ENCODE peak calls at places on chromosomes 7 and 10, in eight cellular contexts. U, O, C, K, E, J, H and R are unnamed samples. For H3K4me1, the result is how much of the 10 kb centered on the place peaks cover.

GRCh38 chr7:22622386-22622785 is 104.6 kb upstream of the IL6 start:
- DNase-seq in O (no peak), K (no peak), C (no peak), H (no peak), E (no peak), U (no peak), J (no peak), R (no peak)

GRCh38 chr7:47635091-47636090 is 53.5 kb upstream of the TNS3 start:
- DNase-seq in U (no peak), J (peak), K (no peak), C (no peak), H (peak), O (peak), E (peak), R (no peak)

GRCh38 chr7:43612128-43612527 is 29.2 kb downstream of the STK17A start:
- DNase-seq in K (no peak), E (no peak), C (no peak), O (no peak), H (no peak), U (no peak), J (no peak), R (no peak)

GRCh38 chr10:32409741-32410140 is 36.2 kb upstream of the CCDC7 start:
- DNase-seq in O (no peak), C (no peak), U (no peak), E (no peak), J (no peak), K (no peak), H (no peak), R (no peak)

GRCh38 chr10:26486304-26486703 is 48.2 kb downstream of the APBB1IP start:
- DNase-seq in O (no peak), H (no peak), U (no peak), E (no peak), J (no peak), C (peak), K (no peak), R (no peak)

GRCh38 chr7:126569402-126569801 is 683.3 kb downstream of the GRM8 start:
- DNase-seq in O (no peak), J (no peak), K (no peak), E (no peak), C (no peak), H (no peak), U (no peak), R (no peak)

GRCh38 chr10:121819049-121819448 is 108.8 kb downstream of the ATE1 start:
- DNase-seq in O (no peak), J (no peak), H (no peak), E (no peak), C (no peak), K (no peak), U (no peak), R (no peak)

GRCh38 chr7:133517766-133518165 is 264.9 kb downstream of the EXOC4 start:
- DNase-seq in O (no peak), U (no peak), J (no peak), H (no peak), E (no peak), C (no peak), K (no peak), R (no peak)

GRCh38 chr10:35607475-35608316 is 2.6 kb downstream of the GJD4 start:
- DNase-seq in K (no peak), U (no peak), J (peak), C (no peak), E (no peak), H (no peak), O (no peak), R (peak)

DNA sequence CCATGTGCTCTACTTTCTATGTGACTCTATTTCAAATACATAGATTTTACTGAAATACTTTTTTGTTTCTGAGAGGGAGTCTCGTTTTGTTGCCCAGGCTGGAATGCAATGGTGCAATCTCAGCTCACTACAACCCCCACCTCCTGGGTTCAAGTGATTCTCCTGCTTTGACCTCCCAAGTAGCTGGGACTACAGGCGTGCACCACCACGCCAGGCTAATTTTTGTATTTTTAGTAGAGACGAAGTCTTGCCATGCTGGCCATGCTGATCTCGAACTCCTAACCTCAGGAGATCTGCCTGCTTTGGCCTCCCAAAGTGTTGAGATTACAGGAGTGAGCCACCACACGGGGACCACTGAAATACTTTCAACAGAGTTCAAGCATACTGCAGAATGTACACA is 3.5 kb downstream of the IDI1 start:
- DNase-seq in U (no peak), O (no peak), J (no peak), E (no peak), K (no peak), H (no peak), C (no peak), R (no peak)
- H3K27ac ChIP-seq in U (peak), O (no peak), J (no peak), E (no peak), K (peak), H (no peak), C (no peak), R (peak)

GRCh38 chr10:125683821-125684220 is 858 bp upstream of the TEX36 start:
- DNase-seq in J (no peak), H (no peak), C (no peak), E (no peak), U (no peak), K (no peak), O (no peak), R (no peak)

GRCh38 chr10:125684583-125684982 is 1.6 kb upstream of the TEX36 start:
- DNase-seq in U (no peak), J (no peak), E (no peak), O (no peak), C (no peak), H (no peak), K (no peak), R (no peak)

GRCh38 chr10:125687507-125688185 is 4.7 kb upstream of the TEX36 start:
- DNase-seq in E (no peak), U (no peak), K (no peak), H (no peak), O (no peak), C (no peak), J (no peak), R (no peak)

GRCh38 chr10:125679436-125679835 is 3.5 kb downstream of the TEX36 start:
- DNase-seq in U (no peak), C (no peak), O (no peak), J (no peak), H (no peak), K (no peak), E (no peak), R (no peak)

GRCh38 chr10:125683063-125683462 is at the start of gene TEX36:
- DNase-seq in J (no peak), E (no peak), H (no peak), K (no peak), U (no peak), C (no peak), O (no peak), R (no peak)
- H3K4me1 ChIP-seq in J (under half), E (under half), H (under half), K (under half), U (under half), C (under half), O (under half), R (under half)

GRCh38 chr10:6119423-6119822 is 30.6 kb downstream of the RBM17 start:
- DNase-seq in O (no peak), K (no peak), E (no peak), U (no peak), H (no peak), J (no peak), C (no peak), R (no peak)
- H3K27ac ChIP-seq in O (no peak), K (no peak), E (no peak), U (no peak), H (no peak), J (no peak), C (no peak), R (no peak)

DNA sequence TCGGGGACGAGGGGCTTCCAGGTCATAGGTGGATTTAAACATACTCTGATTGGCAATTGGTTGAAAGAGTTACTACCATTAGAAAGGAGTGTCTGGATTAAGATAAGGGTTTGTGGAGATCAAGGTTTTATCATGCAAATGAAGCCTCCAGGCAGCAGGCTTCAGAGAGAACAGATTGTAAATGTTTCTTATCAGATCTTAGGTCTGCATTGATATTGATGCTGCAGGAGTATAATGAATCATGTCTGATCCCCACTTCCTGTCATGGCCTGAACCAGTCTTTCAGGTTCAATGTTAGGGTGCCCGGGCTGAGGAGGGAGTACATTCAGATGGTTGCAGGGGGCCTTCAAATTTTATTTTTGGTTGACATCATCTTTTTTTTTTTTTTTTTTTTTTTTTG is 51.4 kb downstream of the SH3PXD2A start:
- DNase-seq in U (no peak), K (no peak), C (no peak), E (no peak), O (no peak), J (no peak), H (no peak), R (no peak)
- H3K4me1 ChIP-seq in U (under half), K (under half), C (under half), E (under half), O (under half), J (under half), H (under half), R (under half)

GRCh38 chr10:24484771-24485170 is 238.9 kb downstream of the ARHGAP21 start:
- DNase-seq in J (no peak), C (no peak), O (no peak), H (no peak), U (no peak), K (no peak), E (no peak), R (no peak)
- H3K27ac ChIP-seq in J (no peak), C (no peak), O (peak), H (peak), U (peak), K (no peak), E (no peak), R (no peak)

GRCh38 chr10:7484456-7485266 is 73.8 kb upstream of the SFMBT2 start:
- DNase-seq in O (no peak), C (no peak), J (no peak), E (no peak), H (no peak), U (no peak), K (no peak), R (no peak)

GRCh38 chr10:7485267-7485601 is 74.4 kb upstream of the SFMBT2 start:
- DNase-seq in E (no peak), H (no peak), O (no peak), C (no peak), U (no peak), J (no peak), K (no peak), R (no peak)

GRCh38 chr10:7483848-7484247 is 73.0 kb upstream of the SFMBT2 start:
- DNase-seq in H (no peak), E (no peak), C (no peak), U (no peak), J (no peak), O (no peak), K (no peak), R (no peak)

GRCh38 chr10:7488418-7488829 is 77.6 kb upstream of the SFMBT2 start:
- DNase-seq in K (no peak), E (no peak), C (no peak), H (no peak), J (no peak), U (no peak), O (no peak), R (peak)

GRCh38 chr10:7486533-7486932 is 75.7 kb upstream of the SFMBT2 start:
- DNase-seq in U (no peak), J (no peak), E (no peak), C (no peak), O (no peak), H (no peak), K (no peak), R (no peak)
- H3K4me1 ChIP-seq in U (under half), J (under half), E (under half), C (under half), O (under half), H (under half), K (half or more), R (under half)

GRCh38 chr7:101363734-101364374 is 1.2 kb downstream of the COL26A1 start:
- DNase-seq in E (peak), O (peak), U (peak), J (peak), H (peak), C (no peak), K (peak), R (peak)

GRCh38 chr7:101370836-101371235 is 8.2 kb downstream of the COL26A1 start:
- DNase-seq in O (no peak), J (no peak), U (no peak), K (no peak), H (no peak), C (no peak), E (no peak), R (no peak)

GRCh38 chr7:101365956-101366355 is 3.3 kb downstream of the COL26A1 start:
- DNase-seq in J (no peak), O (no peak), K (no peak), U (no peak), H (peak), E (no peak), C (no peak), R (no peak)

GRCh38 chr7:101367676-101368075 is 5.0 kb downstream of the COL26A1 start:
- DNase-seq in J (no peak), K (no peak), H (no peak), C (no peak), U (no peak), E (no peak), O (no peak), R (no peak)

GRCh38 chr7:101368422-101369165 is 5.9 kb downstream of the COL26A1 start:
- DNase-seq in U (no peak), J (no peak), O (no peak), K (no peak), C (no peak), E (no peak), H (peak), R (no peak)
- H3K27ac ChIP-seq in U (no peak), J (no peak), O (no peak), K (no peak), C (no peak), E (no peak), H (no peak), R (no peak)

GRCh38 chr10:30495687-30496086 is 61.7 kb downstream of the MAP3K8 start:
- DNase-seq in J (no peak), O (no peak), U (no peak), E (no peak), H (no peak), K (no peak), C (no peak), R (no peak)
- H3K4me1 ChIP-seq in J (under half), O (under half), U (under half), E (under half), H (under half), K (half or more), C (under half), R (under half)

GRCh38 chr10:110900983-110901382 is 18.0 kb downstream of the BBIP1 start:
- DNase-seq in K (no peak), U (no peak), O (no peak), E (no peak), C (no peak), J (no peak), H (no peak), R (no peak)
- H3K27ac ChIP-seq in K (no peak), U (no peak), O (no peak), E (no peak), C (no peak), J (no peak), H (no peak), R (no peak)

DNA sequence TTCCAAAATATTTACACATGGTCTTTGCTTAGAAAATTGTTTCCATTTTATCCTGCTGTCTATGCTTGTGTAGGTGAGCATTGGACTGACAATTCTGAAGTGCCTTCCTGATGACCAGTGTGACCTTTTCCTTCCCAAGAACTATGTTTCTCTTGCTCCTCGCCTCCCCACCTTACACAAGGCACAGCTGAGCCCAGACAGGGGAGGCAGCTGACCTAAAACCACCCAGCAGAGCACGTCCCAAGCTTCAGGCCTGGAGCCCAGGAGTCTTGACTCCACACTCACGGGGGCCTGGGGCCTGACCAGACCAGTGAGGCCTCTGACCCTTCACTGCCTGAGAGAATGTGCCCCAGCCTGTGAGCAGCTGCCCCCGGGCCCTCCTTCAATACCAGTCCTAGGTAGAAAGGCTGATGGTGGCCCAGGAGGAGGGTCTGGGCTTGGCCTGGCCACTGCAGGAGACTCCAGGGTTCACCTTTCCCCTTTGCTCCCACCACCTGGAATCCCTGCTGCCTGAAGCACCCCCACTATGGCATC is 7.0 kb downstream of the CALML5 start:
- DNase-seq in E (no peak), H (peak), K (no peak), J (no peak), O (peak), U (no peak), C (no peak), R (no peak)
- H3K4me1 ChIP-seq in E (under half), H (under half), K (under half), J (under half), O (under half), U (under half), C (under half), R (under half)